ENCODE peak calls at places on chromosomes 16 and 17, in ten cellular contexts. N is glutamatergic neuron, P is psoas muscle, L is left cardiac atrium, E is T follicular helper cell, B is ELR, D is AG10803, I is colonic mucosa, Y is cardiac muscle cell, K is HFFc6. H is an unnamed sample.

GRCh38 chr17:2924211-2924610 is 128.0 kb downstream of the RAP1GAP2 start:
- DNase-seq in Y (peak; percentile 43), I (no peak), D (no peak), P (no peak), E (no peak), N (no peak), B (peak; percentile 2), K (no peak), L (no peak), H (no peak)

GRCh38 chr17:47332287-47332686 is 8.5 kb downstream of the EFCAB13 start:
- DNase-seq in K (no peak), D (no peak), I (no peak), L (no peak), E (no peak), N (no peak), Y (no peak), P (no peak), B (no peak), H (no peak)

GRCh38 chr17:64256913-64257807 is 5.9 kb downstream of the TEX2 start:
- DNase-seq in L (no peak), B (peak; percentile 52), N (no peak), K (no peak), Y (peak; percentile 18), I (no peak), D (no peak), E (no peak), P (no peak), H (no peak)

GRCh38 chr16:66918803-66919568 is at the start of gene CDH16:
- DNase-seq in K (no peak), B (no peak), E (no peak), I (no peak), D (no peak), Y (no peak), N (peak; percentile 60), P (no peak), L (no peak), H (no peak)

GRCh38 chr16:29009050-29009837 is 24.4 kb downstream of the LAT start:
- DNase-seq in Y (no peak), K (no peak), B (no peak), D (no peak), L (no peak), N (no peak), P (no peak), I (no peak), E (no peak), H (no peak)

GRCh38 chr16:610513-611381 is 20.0 kb upstream of the WFIKKN1 start:
- DNase-seq in B (no peak), Y (no peak), N (no peak), E (peak; percentile 37), K (no peak), L (no peak), D (no peak), P (peak; percentile 75), I (peak; percentile 63), H (peak; percentile 29)

GRCh38 chr17:82497483-82498405 is 21.8 kb upstream of the FOXK2 start:
- DNase-seq in L (peak; percentile 49), K (peak; percentile 56), Y (peak; percentile 46), P (no peak), B (peak; percentile 63), I (peak; percentile 39), D (peak; percentile 94), E (peak; percentile 27), N (peak; percentile 58), H (peak; percentile 25)

GRCh38 chr17:79798296-79799173 is 1.7 kb upstream of the CBX8 start:
- DNase-seq in P (peak; percentile 49), Y (no peak), B (no peak), N (peak; percentile 42), E (no peak), I (no peak), L (no peak), K (no peak), D (peak; percentile 64), H (no peak)

GRCh38 chr17:20073056-20073979 is 64.2 kb downstream of the SPECC1 start:
- DNase-seq in D (peak; percentile 56), I (peak; percentile 36), P (peak; percentile 51), K (no peak), B (no peak), L (peak; percentile 58), Y (peak; percentile 84), N (no peak), E (no peak), H (peak; percentile 14)

GRCh38 chr16:67244387-67245188 is 2.7 kb downstream of the FHOD1 start:
- DNase-seq in P (peak; percentile 85), B (peak; percentile 100), N (no peak), E (peak; percentile 64), Y (peak; percentile 89), K (peak; percentile 94), L (peak; percentile 84), D (peak; percentile 89), I (peak; percentile 75), H (peak; percentile 50)

GRCh38 chr16:22688463-22688862 is 125.5 kb upstream of the HS3ST2 start:
- DNase-seq in Y (no peak), E (no peak), D (no peak), B (no peak), L (no peak), N (no peak), K (no peak), P (no peak), I (no peak), H (no peak)

GRCh38 chr16:1723450-1724147 is 17.6 kb downstream of the MAPK8IP3 start:
- DNase-seq in E (peak; percentile 36), K (no peak), I (peak; percentile 69), B (peak; percentile 62), Y (peak; percentile 51), N (peak; percentile 62), L (no peak), P (no peak), D (peak; percentile 22), H (peak; percentile 47)

GRCh38 chr16:56247808-56248207 is 56.5 kb downstream of the GNAO1 start:
- DNase-seq in B (no peak), K (no peak), D (no peak), L (no peak), P (no peak), E (no peak), N (no peak), Y (no peak), I (no peak), H (no peak)

GRCh38 chr17:63918305-63918704 is 334 bp downstream of the GH1 start:
- DNase-seq in K (no peak), D (no peak), B (peak; percentile 21), P (no peak), N (no peak), Y (peak; percentile 8), E (no peak), I (no peak), L (no peak), H (no peak)

GRCh38 chr17:57604771-57605733 is 140.0 kb downstream of the CCDC182 start:
- DNase-seq in P (no peak), K (no peak), E (peak; percentile 10), N (peak; percentile 35), Y (peak; percentile 68), I (peak; percentile 60), B (no peak), D (peak; percentile 45), L (peak; percentile 49), H (peak; percentile 26)

GRCh38 chr16:3058173-3059030 is 7.0 kb upstream of the IL32 start:
- DNase-seq in N (peak; percentile 61), Y (peak; percentile 31), K (no peak), L (peak; percentile 52), P (peak; percentile 42), E (no peak), B (peak; percentile 47), D (peak; percentile 12), I (peak; percentile 78), H (peak; percentile 52)

GRCh38 chr17:57988301-57989010 is 402 bp upstream of the VEZF1 start:
- DNase-seq in E (peak; percentile 49), P (peak; percentile 80), D (peak; percentile 69), Y (peak; percentile 75), N (peak; percentile 75), L (peak; percentile 80), K (peak; percentile 50), B (peak; percentile 85), I (peak; percentile 69), H (no peak)

GRCh38 chr17:80237386-80237785 is 17.2 kb downstream of the SLC26A11 start:
- DNase-seq in E (no peak), B (no peak), I (no peak), Y (no peak), P (no peak), D (no peak), L (no peak), N (no peak), K (no peak), H (no peak)

GRCh38 chr16:86034421-86034919 is 135.5 kb downstream of the IRF8 start:
- DNase-seq in E (no peak), L (no peak), B (no peak), Y (no peak), N (no peak), P (no peak), K (no peak), I (no peak), D (no peak), H (no peak)

GRCh38 chr16:50338371-50339231 is 30.2 kb downstream of the BRD7 start:
- DNase-seq in N (no peak), K (no peak), D (peak; percentile 45), Y (peak; percentile 20), I (no peak), B (peak; percentile 32), L (no peak), E (no peak), P (no peak), H (no peak)

GRCh38 chr17:77542551-77543490 is 402.1 kb downstream of the SEC14L1 start:
- DNase-seq in B (peak; percentile 85), L (peak; percentile 85), D (peak; percentile 83), Y (peak; percentile 90), K (peak; percentile 72), P (peak; percentile 73), N (peak; percentile 80), E (peak; percentile 37), I (peak; percentile 83), H (peak; percentile 51)

GRCh38 chr17:17097763-17098345 is 55.6 kb downstream of the MPRIP start:
- DNase-seq in P (no peak), K (no peak), B (no peak), Y (no peak), I (no peak), D (no peak), L (no peak), E (no peak), N (no peak), H (no peak)

GRCh38 chr17:3773511-3773910 is 27.5 kb downstream of the ITGAE start:
- DNase-seq in P (no peak), L (no peak), D (peak; percentile 42), N (no peak), E (no peak), I (no peak), K (peak; percentile 46), Y (peak; percentile 29), B (peak; percentile 78), H (no peak)

GRCh38 chr16:12392585-12393089 is 411.1 kb downstream of the CPPED1 start:
- DNase-seq in B (no peak), L (no peak), I (no peak), N (no peak), P (no peak), E (no peak), K (peak; percentile 4), D (peak; percentile 59), Y (no peak), H (no peak)

GRCh38 chr17:12422632-12423031 is 243.1 kb upstream of the MYOCD start:
- DNase-seq in Y (no peak), K (no peak), I (no peak), D (no peak), N (no peak), L (peak; percentile 20), P (no peak), E (no peak), B (no peak), H (no peak)

GRCh38 chr17:699350-699749 is 15.3 kb downstream of the VPS53 start:
- DNase-seq in B (no peak), I (no peak), Y (no peak), E (no peak), P (no peak), D (peak; percentile 23), L (no peak), N (no peak), K (no peak), H (no peak)

GRCh38 chr17:14098246-14098645 is 28.9 kb downstream of the COX10 start:
- DNase-seq in N (no peak), B (no peak), I (no peak), Y (peak; percentile 34), K (no peak), L (no peak), P (no peak), E (no peak), D (no peak), H (no peak)

GRCh38 chr17:41013181-41013580 is 4.3 kb upstream of the KRTAP3-1 start:
- DNase-seq in K (peak; percentile 78), Y (no peak), B (peak; percentile 75), P (no peak), E (no peak), N (no peak), D (peak; percentile 47), I (no peak), L (no peak), H (no peak)